ENCODE peak calls at places on chromosomes 11 and 22, in nine cellular contexts. One of them, this sample, is unnamed.
A peak's percentile ranks its signal among the peaks of the same experiment; 100 is the strongest.

GRCh38 chr11:82718307-82718706 is 15.4 kb downstream of the FAM181B start:
- DNase-seq in LNCaP clone FGC: no peak
- DNase-seq in Right ventricle myocardium superior: no peak
- DNase-seq in iPS-NIHi11: peak; percentile 60
- DNase-seq in SW 1271: peak; percentile 61
- DNase-seq in activated CD4-positive, alpha-beta T cell treated with anti-CD3 and anti-CD28 coated beads, Interleukin-2, amount 50 U/mL, for 24 hours: peak; percentile 16
- DNase-seq in brain microvascular endothelial cell: peak; percentile 40
- DNase-seq in stimulated activated CD8-positive, alpha-beta memory T cell treated with anti-CD3 and anti-CD28 coated beads, Interleukin-2, amount 100 ng/mL, for 1 hour: no peak
- DNase-seq in NCI-H774: peak; percentile 64
- DNase-seq in this sample: no peak

GRCh38 chr22:35325209-35325608 is 25.5 kb downstream of the TOM1 start:
- DNase-seq in LNCaP clone FGC: no peak
- DNase-seq in Right ventricle myocardium superior: no peak
- DNase-seq in iPS-NIHi11: no peak
- DNase-seq in SW 1271: no peak
- DNase-seq in activated CD4-positive, alpha-beta T cell treated with anti-CD3 and anti-CD28 coated beads, Interleukin-2, amount 50 U/mL, for 24 hours: no peak
- DNase-seq in brain microvascular endothelial cell: no peak
- DNase-seq in stimulated activated CD8-positive, alpha-beta memory T cell treated with anti-CD3 and anti-CD28 coated beads, Interleukin-2, amount 100 ng/mL, for 1 hour: no peak
- DNase-seq in NCI-H774: no peak
- DNase-seq in this sample: no peak

GRCh38 chr22:22751043-22751603 is 106.7 kb downstream of the GGTLC2 start:
- DNase-seq in LNCaP clone FGC: no peak
- DNase-seq in Right ventricle myocardium superior: no peak
- DNase-seq in iPS-NIHi11: no peak
- DNase-seq in SW 1271: no peak
- DNase-seq in activated CD4-positive, alpha-beta T cell treated with anti-CD3 and anti-CD28 coated beads, Interleukin-2, amount 50 U/mL, for 24 hours: no peak
- DNase-seq in brain microvascular endothelial cell: no peak
- DNase-seq in stimulated activated CD8-positive, alpha-beta memory T cell treated with anti-CD3 and anti-CD28 coated beads, Interleukin-2, amount 100 ng/mL, for 1 hour: no peak
- DNase-seq in NCI-H774: no peak
- DNase-seq in this sample: no peak

GRCh38 chr11:133082851-133083488 is 449.3 kb downstream of the OPCML start:
- DNase-seq in LNCaP clone FGC: no peak
- DNase-seq in Right ventricle myocardium superior: peak; percentile 78
- DNase-seq in iPS-NIHi11: peak; percentile 91
- DNase-seq in SW 1271: no peak
- DNase-seq in activated CD4-positive, alpha-beta T cell treated with anti-CD3 and anti-CD28 coated beads, Interleukin-2, amount 50 U/mL, for 24 hours: peak; percentile 30
- DNase-seq in brain microvascular endothelial cell: peak; percentile 6
- DNase-seq in stimulated activated CD8-positive, alpha-beta memory T cell treated with anti-CD3 and anti-CD28 coated beads, Interleukin-2, amount 100 ng/mL, for 1 hour: peak; percentile 12
- DNase-seq in NCI-H774: peak; percentile 49
- DNase-seq in this sample: no peak

GRCh38 chr22:26431151-26431995 is 2.3 kb downstream of the ASPHD2 start:
- DNase-seq in LNCaP clone FGC: no peak
- DNase-seq in Right ventricle myocardium superior: no peak
- DNase-seq in iPS-NIHi11: no peak
- DNase-seq in SW 1271: no peak
- DNase-seq in activated CD4-positive, alpha-beta T cell treated with anti-CD3 and anti-CD28 coated beads, Interleukin-2, amount 50 U/mL, for 24 hours: no peak
- DNase-seq in brain microvascular endothelial cell: no peak
- DNase-seq in stimulated activated CD8-positive, alpha-beta memory T cell treated with anti-CD3 and anti-CD28 coated beads, Interleukin-2, amount 100 ng/mL, for 1 hour: no peak
- DNase-seq in NCI-H774: no peak
- DNase-seq in this sample: no peak

GRCh38 chr11:22703561-22703960 is 37.1 kb downstream of the GAS2 start:
- DNase-seq in LNCaP clone FGC: no peak
- DNase-seq in Right ventricle myocardium superior: no peak
- DNase-seq in iPS-NIHi11: no peak
- DNase-seq in SW 1271: no peak
- DNase-seq in activated CD4-positive, alpha-beta T cell treated with anti-CD3 and anti-CD28 coated beads, Interleukin-2, amount 50 U/mL, for 24 hours: no peak
- DNase-seq in brain microvascular endothelial cell: no peak
- DNase-seq in stimulated activated CD8-positive, alpha-beta memory T cell treated with anti-CD3 and anti-CD28 coated beads, Interleukin-2, amount 100 ng/mL, for 1 hour: no peak
- DNase-seq in NCI-H774: peak; percentile 71
- DNase-seq in this sample: no peak

GRCh38 chr11:57508341-57509170 is 6.9 kb downstream of the SLC43A1 start:
- DNase-seq in LNCaP clone FGC: no peak
- DNase-seq in Right ventricle myocardium superior: no peak
- DNase-seq in iPS-NIHi11: no peak
- DNase-seq in SW 1271: no peak
- DNase-seq in activated CD4-positive, alpha-beta T cell treated with anti-CD3 and anti-CD28 coated beads, Interleukin-2, amount 50 U/mL, for 24 hours: no peak
- DNase-seq in brain microvascular endothelial cell: no peak
- DNase-seq in stimulated activated CD8-positive, alpha-beta memory T cell treated with anti-CD3 and anti-CD28 coated beads, Interleukin-2, amount 100 ng/mL, for 1 hour: no peak
- DNase-seq in NCI-H774: no peak
- DNase-seq in this sample: no peak

GRCh38 chr22:22397292-22397870 is 111.2 kb downstream of the ZNF280B start:
- DNase-seq in LNCaP clone FGC: peak; percentile 69
- DNase-seq in Right ventricle myocardium superior: peak; percentile 65
- DNase-seq in iPS-NIHi11: no peak
- DNase-seq in SW 1271: peak; percentile 26
- DNase-seq in activated CD4-positive, alpha-beta T cell treated with anti-CD3 and anti-CD28 coated beads, Interleukin-2, amount 50 U/mL, for 24 hours: no peak
- DNase-seq in brain microvascular endothelial cell: no peak
- DNase-seq in stimulated activated CD8-positive, alpha-beta memory T cell treated with anti-CD3 and anti-CD28 coated beads, Interleukin-2, amount 100 ng/mL, for 1 hour: no peak
- DNase-seq in NCI-H774: peak; percentile 38
- DNase-seq in this sample: no peak

GRCh38 chr11:19633276-19633675 is 79.4 kb upstream of the NAV2 start:
- DNase-seq in LNCaP clone FGC: no peak
- DNase-seq in Right ventricle myocardium superior: peak; percentile 72
- DNase-seq in iPS-NIHi11: no peak
- DNase-seq in SW 1271: no peak
- DNase-seq in activated CD4-positive, alpha-beta T cell treated with anti-CD3 and anti-CD28 coated beads, Interleukin-2, amount 50 U/mL, for 24 hours: no peak
- DNase-seq in brain microvascular endothelial cell: no peak
- DNase-seq in stimulated activated CD8-positive, alpha-beta memory T cell treated with anti-CD3 and anti-CD28 coated beads, Interleukin-2, amount 100 ng/mL, for 1 hour: no peak
- DNase-seq in NCI-H774: no peak
- DNase-seq in this sample: no peak

GRCh38 chr22:49296561-49296960 is 531.1 kb downstream of the BRD1 start:
- DNase-seq in LNCaP clone FGC: no peak
- DNase-seq in Right ventricle myocardium superior: no peak
- DNase-seq in iPS-NIHi11: no peak
- DNase-seq in SW 1271: no peak
- DNase-seq in activated CD4-positive, alpha-beta T cell treated with anti-CD3 and anti-CD28 coated beads, Interleukin-2, amount 50 U/mL, for 24 hours: no peak
- DNase-seq in brain microvascular endothelial cell: no peak
- DNase-seq in stimulated activated CD8-positive, alpha-beta memory T cell treated with anti-CD3 and anti-CD28 coated beads, Interleukin-2, amount 100 ng/mL, for 1 hour: no peak
- DNase-seq in NCI-H774: no peak
- DNase-seq in this sample: no peak

GRCh38 chr11:83865636-83866461 is 579.7 kb upstream of the CCDC90B start:
- DNase-seq in LNCaP clone FGC: no peak
- DNase-seq in Right ventricle myocardium superior: no peak
- DNase-seq in iPS-NIHi11: no peak
- DNase-seq in SW 1271: no peak
- DNase-seq in activated CD4-positive, alpha-beta T cell treated with anti-CD3 and anti-CD28 coated beads, Interleukin-2, amount 50 U/mL, for 24 hours: no peak
- DNase-seq in brain microvascular endothelial cell: peak; percentile 89
- DNase-seq in stimulated activated CD8-positive, alpha-beta memory T cell treated with anti-CD3 and anti-CD28 coated beads, Interleukin-2, amount 100 ng/mL, for 1 hour: no peak
- DNase-seq in NCI-H774: no peak
- DNase-seq in this sample: no peak

GRCh38 chr22:43343262-43343988 is at the start of gene SCUBE1:
- DNase-seq in LNCaP clone FGC: no peak
- DNase-seq in Right ventricle myocardium superior: peak; percentile 76
- DNase-seq in iPS-NIHi11: peak; percentile 100
- DNase-seq in SW 1271: peak; percentile 9
- DNase-seq in activated CD4-positive, alpha-beta T cell treated with anti-CD3 and anti-CD28 coated beads, Interleukin-2, amount 50 U/mL, for 24 hours: peak; percentile 36
- DNase-seq in brain microvascular endothelial cell: no peak
- DNase-seq in stimulated activated CD8-positive, alpha-beta memory T cell treated with anti-CD3 and anti-CD28 coated beads, Interleukin-2, amount 100 ng/mL, for 1 hour: peak; percentile 16
- DNase-seq in NCI-H774: peak; percentile 55
- DNase-seq in this sample: no peak

GRCh38 chr11:71446942-71447688 is 1.1 kb downstream of the DHCR7 start:
- DNase-seq in LNCaP clone FGC: no peak
- DNase-seq in Right ventricle myocardium superior: peak; percentile 45
- DNase-seq in iPS-NIHi11: no peak
- DNase-seq in SW 1271: peak; percentile 24
- DNase-seq in activated CD4-positive, alpha-beta T cell treated with anti-CD3 and anti-CD28 coated beads, Interleukin-2, amount 50 U/mL, for 24 hours: no peak
- DNase-seq in brain microvascular endothelial cell: peak; percentile 61
- DNase-seq in stimulated activated CD8-positive, alpha-beta memory T cell treated with anti-CD3 and anti-CD28 coated beads, Interleukin-2, amount 100 ng/mL, for 1 hour: no peak
- DNase-seq in NCI-H774: no peak
- DNase-seq in this sample: no peak

GRCh38 chr11:17637901-17638300 is 81.5 kb upstream of the MYOD1 start:
- DNase-seq in LNCaP clone FGC: no peak
- DNase-seq in Right ventricle myocardium superior: no peak
- DNase-seq in iPS-NIHi11: no peak
- DNase-seq in SW 1271: no peak
- DNase-seq in activated CD4-positive, alpha-beta T cell treated with anti-CD3 and anti-CD28 coated beads, Interleukin-2, amount 50 U/mL, for 24 hours: no peak
- DNase-seq in brain microvascular endothelial cell: no peak
- DNase-seq in stimulated activated CD8-positive, alpha-beta memory T cell treated with anti-CD3 and anti-CD28 coated beads, Interleukin-2, amount 100 ng/mL, for 1 hour: no peak
- DNase-seq in NCI-H774: no peak
- DNase-seq in this sample: no peak

GRCh38 chr11:128361451-128362020 is 225.8 kb downstream of the ETS1 start:
- DNase-seq in LNCaP clone FGC: no peak
- DNase-seq in Right ventricle myocardium superior: no peak
- DNase-seq in iPS-NIHi11: no peak
- DNase-seq in SW 1271: no peak
- DNase-seq in activated CD4-positive, alpha-beta T cell treated with anti-CD3 and anti-CD28 coated beads, Interleukin-2, amount 50 U/mL, for 24 hours: no peak
- DNase-seq in brain microvascular endothelial cell: peak; percentile 77
- DNase-seq in stimulated activated CD8-positive, alpha-beta memory T cell treated with anti-CD3 and anti-CD28 coated beads, Interleukin-2, amount 100 ng/mL, for 1 hour: no peak
- DNase-seq in NCI-H774: no peak
- DNase-seq in this sample: no peak

GRCh38 chr11:1040428-1041148 is 4.1 kb upstream of the MUC6 start:
- DNase-seq in LNCaP clone FGC: no peak
- DNase-seq in Right ventricle myocardium superior: no peak
- DNase-seq in iPS-NIHi11: no peak
- DNase-seq in SW 1271: no peak
- DNase-seq in activated CD4-positive, alpha-beta T cell treated with anti-CD3 and anti-CD28 coated beads, Interleukin-2, amount 50 U/mL, for 24 hours: no peak
- DNase-seq in brain microvascular endothelial cell: no peak
- DNase-seq in stimulated activated CD8-positive, alpha-beta memory T cell treated with anti-CD3 and anti-CD28 coated beads, Interleukin-2, amount 100 ng/mL, for 1 hour: no peak
- DNase-seq in NCI-H774: no peak
- DNase-seq in this sample: no peak

GRCh38 chr11:121210445-121210970 is 82.1 kb upstream of the SC5D start:
- DNase-seq in LNCaP clone FGC: no peak
- DNase-seq in Right ventricle myocardium superior: no peak
- DNase-seq in iPS-NIHi11: no peak
- DNase-seq in SW 1271: no peak
- DNase-seq in activated CD4-positive, alpha-beta T cell treated with anti-CD3 and anti-CD28 coated beads, Interleukin-2, amount 50 U/mL, for 24 hours: no peak
- DNase-seq in brain microvascular endothelial cell: no peak
- DNase-seq in stimulated activated CD8-positive, alpha-beta memory T cell treated with anti-CD3 and anti-CD28 coated beads, Interleukin-2, amount 100 ng/mL, for 1 hour: no peak
- DNase-seq in NCI-H774: no peak
- DNase-seq in this sample: no peak

GRCh38 chr22:19885841-19886592 is 31.3 kb upstream of the GNB1L start:
- DNase-seq in LNCaP clone FGC: no peak
- DNase-seq in Right ventricle myocardium superior: peak; percentile 42
- DNase-seq in iPS-NIHi11: no peak
- DNase-seq in SW 1271: no peak
- DNase-seq in activated CD4-positive, alpha-beta T cell treated with anti-CD3 and anti-CD28 coated beads, Interleukin-2, amount 50 U/mL, for 24 hours: no peak
- DNase-seq in brain microvascular endothelial cell: no peak
- DNase-seq in stimulated activated CD8-positive, alpha-beta memory T cell treated with anti-CD3 and anti-CD28 coated beads, Interleukin-2, amount 100 ng/mL, for 1 hour: no peak
- DNase-seq in NCI-H774: no peak
- DNase-seq in this sample: no peak

GRCh38 chr11:23423119-23423518 is 562.8 kb upstream of the CCDC179 start:
- DNase-seq in LNCaP clone FGC: no peak
- DNase-seq in Right ventricle myocardium superior: no peak
- DNase-seq in iPS-NIHi11: no peak
- DNase-seq in SW 1271: no peak
- DNase-seq in activated CD4-positive, alpha-beta T cell treated with anti-CD3 and anti-CD28 coated beads, Interleukin-2, amount 50 U/mL, for 24 hours: no peak
- DNase-seq in brain microvascular endothelial cell: peak; percentile 33
- DNase-seq in stimulated activated CD8-positive, alpha-beta memory T cell treated with anti-CD3 and anti-CD28 coated beads, Interleukin-2, amount 100 ng/mL, for 1 hour: no peak
- DNase-seq in NCI-H774: no peak
- DNase-seq in this sample: no peak

GRCh38 chr11:134761926-134762247 is 349.8 kb upstream of the B3GAT1 start:
- DNase-seq in LNCaP clone FGC: no peak
- DNase-seq in Right ventricle myocardium superior: no peak
- DNase-seq in iPS-NIHi11: no peak
- DNase-seq in SW 1271: no peak
- DNase-seq in activated CD4-positive, alpha-beta T cell treated with anti-CD3 and anti-CD28 coated beads, Interleukin-2, amount 50 U/mL, for 24 hours: no peak
- DNase-seq in brain microvascular endothelial cell: no peak
- DNase-seq in stimulated activated CD8-positive, alpha-beta memory T cell treated with anti-CD3 and anti-CD28 coated beads, Interleukin-2, amount 100 ng/mL, for 1 hour: no peak
- DNase-seq in NCI-H774: no peak
- DNase-seq in this sample: no peak

GRCh38 chr11:60370252-60370810 is 8.0 kb upstream of the MS4A7 start:
- DNase-seq in LNCaP clone FGC: no peak
- DNase-seq in Right ventricle myocardium superior: no peak
- DNase-seq in iPS-NIHi11: no peak
- DNase-seq in SW 1271: no peak
- DNase-seq in activated CD4-positive, alpha-beta T cell treated with anti-CD3 and anti-CD28 coated beads, Interleukin-2, amount 50 U/mL, for 24 hours: no peak
- DNase-seq in brain microvascular endothelial cell: no peak
- DNase-seq in stimulated activated CD8-positive, alpha-beta memory T cell treated with anti-CD3 and anti-CD28 coated beads, Interleukin-2, amount 100 ng/mL, for 1 hour: no peak
- DNase-seq in NCI-H774: no peak
- DNase-seq in this sample: no peak

GRCh38 chr11:43953521-43953920 is 11.1 kb downstream of the C11orf96 start:
- DNase-seq in LNCaP clone FGC: no peak
- DNase-seq in Right ventricle myocardium superior: no peak
- DNase-seq in iPS-NIHi11: no peak
- DNase-seq in SW 1271: no peak
- DNase-seq in activated CD4-positive, alpha-beta T cell treated with anti-CD3 and anti-CD28 coated beads, Interleukin-2, amount 50 U/mL, for 24 hours: no peak
- DNase-seq in brain microvascular endothelial cell: no peak
- DNase-seq in stimulated activated CD8-positive, alpha-beta memory T cell treated with anti-CD3 and anti-CD28 coated beads, Interleukin-2, amount 100 ng/mL, for 1 hour: no peak
- DNase-seq in NCI-H774: no peak
- DNase-seq in this sample: no peak

GRCh38 chr22:25546751-25547150 is 17.7 kb upstream of the GRK3 start:
- DNase-seq in LNCaP clone FGC: no peak
- DNase-seq in Right ventricle myocardium superior: no peak
- DNase-seq in iPS-NIHi11: no peak
- DNase-seq in SW 1271: no peak
- DNase-seq in activated CD4-positive, alpha-beta T cell treated with anti-CD3 and anti-CD28 coated beads, Interleukin-2, amount 50 U/mL, for 24 hours: no peak
- DNase-seq in brain microvascular endothelial cell: no peak
- DNase-seq in stimulated activated CD8-positive, alpha-beta memory T cell treated with anti-CD3 and anti-CD28 coated beads, Interleukin-2, amount 100 ng/mL, for 1 hour: no peak
- DNase-seq in NCI-H774: no peak
- DNase-seq in this sample: no peak

GRCh38 chr22:17969732-17970131 is 54.6 kb downstream of the MICAL3 start:
- DNase-seq in LNCaP clone FGC: no peak
- DNase-seq in Right ventricle myocardium superior: peak; percentile 68
- DNase-seq in iPS-NIHi11: no peak
- DNase-seq in SW 1271: peak; percentile 37
- DNase-seq in activated CD4-positive, alpha-beta T cell treated with anti-CD3 and anti-CD28 coated beads, Interleukin-2, amount 50 U/mL, for 24 hours: no peak
- DNase-seq in brain microvascular endothelial cell: peak; percentile 98
- DNase-seq in stimulated activated CD8-positive, alpha-beta memory T cell treated with anti-CD3 and anti-CD28 coated beads, Interleukin-2, amount 100 ng/mL, for 1 hour: no peak
- DNase-seq in NCI-H774: no peak
- DNase-seq in this sample: no peak

This sample was measured in esophagus squamous epithelium.